ENCODE peak calls at places on chromosomes 2 and 18, in four cellular contexts. S, B, C and N are unnamed samples.

GRCh38 chr2:3633089-3633981 is 24.7 kb upstream of the ALLC start:
- DNase-seq in S (no peak), B (peak), C (no peak), N (peak)

GRCh38 chr2:124027182-124027581 is 2.1 kb downstream of the CNTNAP5 start:
- DNase-seq in C (no peak), B (peak), S (no peak), N (no peak)

GRCh38 chr2:205683179-205683978 is 1.1 kb downstream of the NRP2 start:
- DNase-seq in B (peak), C (peak), S (no peak), N (no peak)

GRCh38 chr2:101188683-101189405 is 37.7 kb upstream of the TBC1D8 start:
- DNase-seq in C (no peak), S (no peak), B (peak), N (no peak)

GRCh38 chr2:169468841-169469240 is 10.5 kb upstream of the BBS5 start:
- DNase-seq in B (no peak), S (no peak), C (no peak), N (no peak)

GRCh38 chr2:226721541-226721940 is 78.1 kb downstream of the IRS1 start:
- DNase-seq in C (peak), S (peak), B (peak), N (no peak)

GRCh38 chr2:168889635-168890005 is 610 bp downstream of the SPC25 start:
- DNase-seq in B (no peak), C (no peak), S (no peak), N (no peak)

GRCh38 chr2:134621939-134622705 is 96.7 kb downstream of the TMEM163 start:
- DNase-seq in B (no peak), C (peak), S (no peak), N (no peak)

DNA sequence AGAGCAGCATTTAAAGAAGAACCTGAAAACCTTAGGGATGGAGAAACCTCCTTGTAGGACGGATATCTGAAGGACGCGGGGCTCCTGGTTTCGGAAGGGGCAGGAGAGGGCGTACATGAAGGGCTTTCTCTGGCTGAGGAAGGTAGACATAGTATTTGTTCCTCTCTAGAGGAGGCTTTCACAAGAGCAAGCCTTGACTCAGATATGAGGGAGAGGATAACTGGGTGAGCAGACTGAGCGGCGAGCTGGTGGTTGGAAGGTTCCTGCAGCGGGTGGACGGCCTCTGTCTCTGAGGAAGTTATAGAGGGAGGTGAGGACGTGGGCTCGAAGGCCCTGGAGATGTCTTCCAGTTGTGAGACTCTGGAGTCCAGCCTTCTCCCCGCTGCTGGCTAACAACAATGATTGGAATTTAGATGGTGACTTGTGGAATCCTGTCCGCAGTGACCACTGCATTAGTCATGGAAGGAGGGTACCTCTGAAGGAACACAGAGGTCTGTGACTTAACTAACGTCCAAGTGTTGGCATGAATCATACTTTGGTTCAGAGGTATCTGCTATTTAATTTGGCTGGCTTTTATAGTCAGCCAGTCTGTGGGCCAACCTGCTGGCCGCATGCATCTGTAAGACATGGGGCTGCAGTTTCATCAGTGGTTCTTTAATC is 80.9 kb downstream of the ASAP2 start:
- DNase-seq in C (no peak), S (no peak), B (peak), N (no peak)
- TF ChIP-seq CTCF in C (no peak), S (no peak), B (peak), N (peak)

GRCh38 chr2:237485304-237485703 is 1.7 kb upstream of the MLPH start:
- DNase-seq in S (no peak), C (no peak), B (no peak), N (no peak)

GRCh38 chr2:237486334-237486818 is 675 bp upstream of the MLPH start:
- DNase-seq in S (no peak), C (no peak), B (no peak), N (no peak)

GRCh38 chr2:237486819-237487448 is at the start of gene MLPH:
- DNase-seq in C (no peak), B (peak), S (no peak), N (no peak)

GRCh38 chr2:237487496-237487895 is 445 bp downstream of the MLPH start:
- DNase-seq in C (no peak), S (no peak), B (no peak), N (no peak)

GRCh38 chr2:237485844-237486243 is 1.2 kb upstream of the MLPH start:
- DNase-seq in S (no peak), C (no peak), B (no peak), N (no peak)
- TF ChIP-seq CTCF in S (no peak), C (no peak), B (no peak), N (no peak)

GRCh38 chr2:227890495-227891079 is 19.2 kb downstream of the DAW1 start:
- DNase-seq in C (no peak), B (peak), S (no peak), N (no peak)
- TF ChIP-seq CTCF in C (peak), B (peak), S (peak), N (peak)

GRCh38 chr2:190378883-190379237 is 29.3 kb upstream of the MFSD6 start:
- DNase-seq in C (no peak), B (no peak), S (no peak), N (no peak)

GRCh38 chr2:190379249-190379964 is 28.7 kb upstream of the MFSD6 start:
- DNase-seq in C (no peak), S (no peak), B (peak), N (no peak)

GRCh38 chr2:190387422-190387821 is 20.7 kb upstream of the MFSD6 start:
- DNase-seq in C (no peak), S (no peak), B (no peak), N (no peak)

GRCh38 chr2:190380962-190381412 is 27.2 kb upstream of the MFSD6 start:
- DNase-seq in S (no peak), B (no peak), C (no peak), N (no peak)

DNA sequence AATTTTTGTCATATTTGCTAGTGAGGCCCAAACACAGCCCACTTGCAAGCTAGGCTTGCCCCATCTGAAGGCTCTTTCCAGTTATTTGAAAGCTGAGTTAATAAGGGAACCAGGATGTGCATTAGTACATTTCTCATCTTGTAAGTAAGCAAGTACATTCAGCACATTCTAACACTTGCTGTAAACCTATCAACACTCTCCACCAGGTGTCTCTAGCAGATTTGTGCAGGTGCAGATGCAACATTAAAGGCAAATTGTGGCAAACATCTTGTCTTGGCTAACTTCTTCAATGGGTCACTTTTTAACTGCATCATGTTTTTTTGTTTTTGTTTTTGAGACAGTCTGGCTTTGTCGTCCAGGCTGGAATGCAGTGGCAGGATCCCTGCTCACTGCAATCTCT is 25.3 kb upstream of the MFSD6 start:
- DNase-seq in B (peak), S (no peak), C (no peak), N (no peak)
- TF ChIP-seq CTCF in B (peak), S (peak), C (peak), N (peak)

DNA sequence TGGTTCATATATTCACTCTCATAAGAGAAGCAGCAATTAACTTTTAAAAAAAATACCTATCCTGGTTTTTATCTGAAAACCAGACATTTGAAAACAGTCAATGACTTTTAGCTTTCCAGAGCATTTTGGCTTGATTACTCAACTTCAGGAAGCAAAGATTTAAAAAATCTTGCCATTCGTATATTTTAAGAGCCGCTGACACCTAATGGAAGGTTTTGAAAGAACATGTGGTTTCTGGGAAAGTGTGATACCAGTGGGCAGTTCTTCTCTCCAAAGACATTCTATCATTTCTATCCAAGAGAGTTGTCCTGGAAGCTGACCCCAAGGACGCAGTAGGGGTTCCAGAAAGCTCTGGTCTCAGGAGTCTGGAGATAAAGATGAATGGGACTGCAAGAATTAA is 234.7 kb downstream of the TTC32 start:
- DNase-seq in B (peak), C (no peak), S (no peak), N (no peak)
- TF ChIP-seq CTCF in B (peak), C (no peak), S (no peak), N (peak)

GRCh38 chr18:79817607-79817998 is 19.9 kb downstream of the KCNG2 start:
- DNase-seq in C (no peak), S (no peak), B (no peak), N (peak)
- TF ChIP-seq CTCF in C (no peak), S (no peak), B (no peak), N (no peak)

DNA sequence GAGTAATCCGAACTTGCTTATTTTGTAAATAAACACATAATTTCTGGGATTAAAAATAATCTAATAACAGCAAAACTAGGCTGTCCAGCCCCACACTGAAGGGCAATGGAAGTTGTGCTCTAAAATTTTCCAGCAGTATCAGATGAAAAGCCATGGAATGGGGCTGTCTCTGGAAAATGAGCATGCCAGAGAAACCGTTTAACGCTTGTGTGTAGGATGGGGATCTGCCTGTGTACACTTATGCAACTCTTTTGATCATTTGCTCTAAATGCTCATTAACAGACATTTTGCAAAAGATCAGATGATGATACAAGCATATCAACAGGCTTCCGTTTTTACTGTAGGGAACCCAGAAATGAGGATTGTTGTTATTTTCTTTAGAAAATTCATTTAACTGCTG is 177.6 kb downstream of the SLC8A1 start:
- DNase-seq in C (no peak), S (no peak), B (no peak), N (no peak)
- TF ChIP-seq CTCF in C (no peak), S (no peak), B (no peak), N (no peak)